ENCODE peak calls at places on chromosomes 3 and 15, in nine cellular contexts. P is thyroid gland; W is CD4-positive, alpha-beta memory T cell; N is aorta; M is astrocyte of the cerebellum; F is vagina; R is cardiac fibroblast; Q is bronchial epithelial cell; J is GM12878. B is an unnamed sample.
A peak's percentile ranks its signal among the peaks of the same experiment; 100 is the strongest.

GRCh38 chr3:14768881-14769280 is 49.9 kb upstream of the FGD5 start:
- DNase-seq in W (no peak), Q (no peak), J (no peak), F (no peak), N (no peak), P (no peak), R (no peak), M (no peak), B (no peak)

GRCh38 chr15:92629975-92630626 is 25.5 kb downstream of the FAM174B start:
- DNase-seq in Q (no peak), M (no peak), J (no peak), W (no peak), P (no peak), R (no peak), F (no peak), N (no peak), B (no peak)

GRCh38 chr15:34366271-34367043 is 539 bp downstream of the LPCAT4 start:
- DNase-seq in P (peak; percentile 67), W (peak; percentile 39), J (no peak), N (peak; percentile 85), F (no peak), R (peak; percentile 38), Q (peak; percentile 62), M (no peak), B (no peak)

GRCh38 chr3:159169828-159170227 is 368.0 kb downstream of the MFSD1 start:
- DNase-seq in M (peak; percentile 16), R (peak; percentile 92), P (no peak), Q (peak; percentile 92), W (no peak), N (no peak), F (no peak), J (no peak), B (peak; percentile 52)

GRCh38 chr3:23203651-23204111 is 554 bp downstream of the UBE2E2 start:
- DNase-seq in J (no peak), P (peak; percentile 17), N (peak; percentile 71), W (no peak), M (no peak), R (no peak), Q (peak; percentile 15), F (no peak), B (no peak)

GRCh38 chr3:45870099-45870498 is 16.2 kb upstream of the CCR9 start:
- DNase-seq in Q (no peak), N (no peak), F (no peak), W (peak; percentile 91), P (no peak), M (no peak), R (no peak), J (no peak), B (no peak)

GRCh38 chr3:160331127-160331937 is 67.7 kb downstream of the IFT80 start:
- DNase-seq in F (no peak), J (no peak), R (peak; percentile 93), N (no peak), Q (peak; percentile 80), M (peak; percentile 26), P (no peak), W (no peak), B (peak; percentile 88)

GRCh38 chr15:38531509-38531908 is 33.1 kb downstream of the RASGRP1 start:
- DNase-seq in N (no peak), F (no peak), R (peak; percentile 53), P (no peak), M (no peak), J (no peak), W (no peak), Q (peak; percentile 34), B (no peak)

GRCh38 chr3:156892701-156893100 is 66.5 kb downstream of the LEKR1 start:
- DNase-seq in J (no peak), Q (peak; percentile 70), R (peak; percentile 54), P (no peak), N (no peak), F (no peak), M (no peak), W (no peak), B (peak; percentile 2)

GRCh38 chr3:46854543-46854942 is 8.7 kb downstream of the MYL3 start:
- DNase-seq in W (no peak), J (no peak), M (no peak), P (no peak), N (peak; percentile 73), R (no peak), Q (no peak), F (no peak), B (no peak)

GRCh38 chr3:44418549-44418948 is 58.9 kb downstream of the ZNF445 start:
- DNase-seq in Q (no peak), W (no peak), R (no peak), F (no peak), J (no peak), P (no peak), N (no peak), M (no peak), B (no peak)

GRCh38 chr3:157336252-157337009 is 100.2 kb upstream of the PTX3 start:
- DNase-seq in M (no peak), R (no peak), W (no peak), P (no peak), F (no peak), N (no peak), J (no peak), Q (peak; percentile 9), B (no peak)

GRCh38 chr3:50211930-50212329 is 6.9 kb downstream of the SLC38A3 start:
- DNase-seq in Q (peak; percentile 30), F (no peak), P (no peak), W (no peak), R (peak; percentile 46), J (no peak), M (no peak), N (no peak), B (peak; percentile 48)

GRCh38 chr3:196486263-196486662 is 17.3 kb downstream of the RNF168 start:
- DNase-seq in W (peak; percentile 9), J (no peak), R (peak; percentile 6), P (no peak), F (no peak), M (no peak), Q (peak; percentile 3), N (no peak), B (no peak)

GRCh38 chr15:50774450-50774849 is 8.9 kb upstream of the SPPL2A start:
- DNase-seq in J (no peak), N (no peak), M (no peak), Q (peak; percentile 62), W (peak; percentile 20), F (no peak), P (no peak), R (no peak), B (no peak)

GRCh38 chr15:47688573-47689086 is 28.7 kb upstream of the SEMA6D start:
- DNase-seq in P (no peak), Q (peak; percentile 87), J (no peak), W (no peak), F (no peak), N (no peak), R (peak; percentile 82), M (peak; percentile 13), B (no peak)

GRCh38 chr15:75349851-75350588 is 3.2 kb downstream of the NEIL1 start:
- DNase-seq in N (no peak), R (no peak), Q (no peak), P (peak; percentile 24), J (peak; percentile 73), W (peak; percentile 92), M (no peak), F (no peak), B (no peak)

GRCh38 chr15:22786868-22787698 is 639 bp downstream of the NIPA1 start:
- DNase-seq in Q (peak; percentile 7), M (no peak), F (no peak), J (no peak), W (peak; percentile 34), P (peak; percentile 49), N (peak; percentile 77), R (peak; percentile 39), B (no peak)

GRCh38 chr3:176953106-176954080 is 243.9 kb downstream of the TBL1XR1 start:
- DNase-seq in W (no peak), N (no peak), P (peak; percentile 55), M (no peak), J (no peak), Q (peak; percentile 27), F (no peak), R (peak; percentile 71), B (peak; percentile 67)

GRCh38 chr3:8768364-8769087 is 887 bp downstream of the OXTR start:
- DNase-seq in R (peak; percentile 23), W (no peak), P (no peak), F (no peak), M (no peak), N (no peak), J (no peak), Q (no peak), B (no peak)
- H3K4me3 ChIP-seq in R (peak overlapping the region; percentile 52), W (no peak overlapping the region), P (no peak overlapping the region), F (peak overlapping the region; percentile 14), M (peak overlapping the region; percentile 57), N (peak overlapping the region; percentile 17), J (peak overlapping the region; percentile 72), Q (peak overlapping the region; percentile 31), B (peak overlapping the region; percentile 55)

DNA sequence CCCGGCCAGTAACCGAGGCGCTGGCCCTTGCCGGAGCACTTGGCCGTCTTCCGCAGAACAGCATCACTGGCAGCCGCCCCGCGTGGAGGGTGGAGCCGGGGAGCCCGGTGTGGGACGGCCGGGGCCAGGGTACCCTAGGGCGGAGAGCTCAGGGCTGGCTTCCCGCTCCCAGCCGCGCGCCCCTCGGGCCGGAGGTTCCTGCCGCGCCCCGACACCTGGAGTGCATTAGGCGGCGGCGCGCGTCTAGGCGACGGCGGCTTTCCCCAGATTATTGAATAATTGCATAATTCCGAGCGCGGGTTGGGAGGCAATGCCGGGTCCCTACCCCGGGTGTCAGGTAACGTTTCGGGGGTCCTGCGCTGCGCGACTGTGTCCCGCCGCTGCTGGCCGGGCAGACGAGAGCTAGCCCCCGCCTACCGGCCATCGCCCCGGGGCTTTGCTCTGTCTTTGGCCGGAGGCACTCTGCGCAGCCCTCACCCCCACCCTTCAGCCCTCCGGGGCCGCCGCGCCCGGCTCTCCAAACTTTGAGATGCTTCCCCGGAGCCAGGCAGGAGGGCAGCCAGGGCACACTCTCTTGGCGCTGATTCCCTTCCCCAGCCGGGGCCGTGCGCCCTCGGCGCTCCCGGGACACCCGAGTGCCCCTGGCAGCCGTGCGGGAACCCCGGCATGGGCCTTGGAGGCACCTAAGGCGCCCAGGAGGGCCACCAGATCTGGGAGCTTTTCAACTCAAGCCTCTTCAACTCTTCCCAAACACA is 749 bp downstream of the ITGA11 start:
- DNase-seq in W (no peak), P (peak; percentile 5), Q (no peak), R (peak; percentile 39), N (peak; percentile 92), F (no peak), J (no peak), M (no peak), B (no peak)
- H3K4me3 ChIP-seq in W (no peak overlapping the region), P (peak overlapping the region; percentile 37), Q (no peak overlapping the region), R (peak overlapping the region; percentile 76), N (peak overlapping the region; percentile 67), F (peak overlapping the region; percentile 53), J (no peak overlapping the region), M (peak overlapping the region; percentile 61), B (peak overlapping the region; percentile 71)

GRCh38 chr3:134660046-134660441 is 9.2 kb upstream of the KY start:
- DNase-seq in F (no peak), P (no peak), M (no peak), W (no peak), J (no peak), N (no peak), Q (no peak), R (no peak), B (no peak)
- H3K4me3 ChIP-seq in F (no peak overlapping the region), P (no peak overlapping the region), M (no peak overlapping the region), W (no peak overlapping the region), J (no peak overlapping the region), N (no peak overlapping the region), Q (no peak overlapping the region), R (no peak overlapping the region), B (no peak overlapping the region)

DNA sequence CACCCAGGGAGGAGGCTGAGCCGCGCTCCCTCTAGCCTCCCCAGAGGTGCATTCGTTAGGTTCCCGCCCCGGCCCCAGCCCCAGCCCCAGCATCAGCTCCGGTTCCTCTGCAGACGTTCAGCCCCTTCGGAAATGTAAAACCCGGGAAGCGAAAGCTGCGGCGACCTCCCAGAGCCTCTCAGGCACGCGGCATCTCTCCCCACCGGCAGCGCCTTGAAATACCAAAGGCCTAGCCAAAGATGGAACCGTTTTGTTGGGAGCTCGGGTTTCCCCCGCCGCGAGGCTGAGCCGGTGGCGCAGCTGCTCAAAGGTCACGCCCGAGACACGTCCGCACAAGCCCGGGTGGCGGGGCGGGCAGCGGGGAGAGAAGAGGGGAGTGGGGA is 77.8 kb upstream of the HES1 start:
- DNase-seq in W (no peak), N (peak; percentile 81), J (no peak), Q (peak; percentile 58), P (peak; percentile 75), R (peak; percentile 40), M (peak; percentile 63), F (no peak), B (no peak)
- H3K4me3 ChIP-seq in W (peak overlapping the region; percentile 28), N (peak overlapping the region; percentile 6), J (no peak overlapping the region), Q (no peak overlapping the region), P (peak overlapping the region; percentile 18), R (no peak overlapping the region), M (no peak overlapping the region), F (peak overlapping the region; percentile 31), B (peak overlapping the region; percentile 15)